ENCODE peak calls at places on chromosomes 13 and 19, in eight cellular contexts. O is sigmoid colon, G is AG10803, X is right lobe of liver, C is nephron progenitor cell, U is neural progenitor cell, N is astrocyte of the spinal cord, V is omental fat pad. P is an unnamed sample.

GRCh38 chr19:2047449-2048103 is 3.5 kb downstream of the MKNK2 start:
- DNase-seq in O (peak; percentile 86), G (peak; percentile 56), X (peak; percentile 87), C (no peak), U (peak; percentile 4), N (no peak), V (no peak), P (peak; percentile 29)

GRCh38 chr13:20270163-20270865 is 38.2 kb upstream of the GJB6 start:
- DNase-seq in O (no peak), G (no peak), X (no peak), C (no peak), U (no peak), N (peak; percentile 15), V (no peak), P (no peak)

GRCh38 chr19:10518444-10519361 is 1.5 kb upstream of the S1PR5 start:
- DNase-seq in O (no peak), G (no peak), X (no peak), C (peak; percentile 25), U (peak; percentile 23), N (no peak), V (no peak), P (no peak)

GRCh38 chr19:11538232-11539036 is at the start of gene CNN1:
- DNase-seq in O (peak; percentile 98), G (peak; percentile 76), X (no peak), C (peak; percentile 62), U (peak; percentile 72), N (peak; percentile 63), V (no peak), P (no peak)

GRCh38 chr13:78239681-78240080 is 321.1 kb upstream of the EDNRB start:
- DNase-seq in O (no peak), G (no peak), X (no peak), C (peak; percentile 2), U (peak; percentile 27), N (no peak), V (no peak), P (no peak)

GRCh38 chr13:113112893-113113845 is 7.6 kb downstream of the F7 start:
- DNase-seq in O (peak; percentile 45), G (no peak), X (no peak), C (no peak), U (no peak), N (no peak), V (no peak), P (no peak)

GRCh38 chr19:19527371-19527656 is 1.4 kb upstream of the YJEFN3 start:
- DNase-seq in O (no peak), G (no peak), X (no peak), C (no peak), U (no peak), N (no peak), V (no peak), P (no peak)

GRCh38 chr19:6521718-6522646 is 8.8 kb upstream of the TNFSF9 start:
- DNase-seq in O (no peak), G (no peak), X (no peak), C (no peak), U (no peak), N (no peak), V (no peak), P (no peak)

GRCh38 chr19:54106716-54107115 is 4.1 kb downstream of the NDUFA3 start:
- DNase-seq in O (peak; percentile 61), G (no peak), X (no peak), C (no peak), U (no peak), N (no peak), V (no peak), P (no peak)

GRCh38 chr13:20461860-20462532 is 63.7 kb downstream of the CRYL1 start:
- DNase-seq in O (no peak), G (no peak), X (no peak), C (no peak), U (no peak), N (no peak), V (no peak), P (no peak)

GRCh38 chr19:50713556-50714236 is 5.9 kb downstream of the SHANK1 start:
- DNase-seq in O (no peak), G (no peak), X (no peak), C (no peak), U (no peak), N (no peak), V (no peak), P (no peak)

GRCh38 chr19:38653028-38653571 is 5.7 kb downstream of the ACTN4 start:
- DNase-seq in O (peak; percentile 83), G (peak; percentile 76), X (peak; percentile 79), C (no peak), U (no peak), N (peak; percentile 39), V (no peak), P (peak; percentile 30)

GRCh38 chr19:43719378-43719868 is 3.5 kb downstream of the IRGC start:
- DNase-seq in O (no peak), G (no peak), X (no peak), C (no peak), U (no peak), N (no peak), V (no peak), P (no peak)

GRCh38 chr13:44668707-44669106 is 92.6 kb upstream of the TSC22D1 start:
- DNase-seq in O (no peak), G (no peak), X (no peak), C (no peak), U (no peak), N (peak; percentile 50), V (no peak), P (peak; percentile 43)

DNA sequence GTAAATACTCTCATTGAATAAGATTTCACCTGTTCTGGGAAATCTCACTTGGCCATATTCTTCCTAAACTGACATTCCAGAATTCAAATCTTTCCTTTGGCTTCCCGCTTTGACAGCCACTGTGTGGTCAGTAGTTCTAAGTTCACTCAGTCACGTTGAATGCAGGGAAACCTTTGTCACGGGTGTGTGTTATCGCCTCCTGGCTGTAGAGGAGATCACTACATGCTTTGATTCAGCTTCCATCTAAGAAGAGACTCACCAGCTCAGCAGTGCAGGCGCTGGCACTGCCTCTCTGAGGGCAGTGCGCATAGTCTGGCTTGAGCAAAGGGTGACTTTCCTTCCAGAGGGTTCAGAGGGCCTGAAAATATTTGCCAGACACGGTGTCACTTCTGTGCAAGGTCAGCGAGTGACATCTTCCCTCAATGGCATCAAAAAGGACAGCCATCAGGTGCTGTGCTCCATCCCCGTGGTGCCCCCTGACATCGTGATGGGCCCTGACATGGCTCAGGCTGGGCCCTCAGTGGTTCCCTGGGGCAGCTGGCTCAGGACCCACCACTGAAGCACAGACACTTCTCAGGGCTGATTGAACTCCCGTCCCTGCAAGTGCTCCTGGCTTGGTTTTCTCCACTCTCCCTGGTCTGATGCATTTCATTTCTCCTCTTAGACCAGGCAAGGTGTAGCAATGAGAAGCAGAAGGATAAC is 635.4 kb upstream of the ARGLU1 start:
- DNase-seq in O (no peak), G (peak; percentile 1), X (no peak), C (peak; percentile 30), U (peak; percentile 73), N (no peak), V (no peak), P (peak; percentile 3)
- TF ChIP-seq CTCF in O (no peak), G (peak; percentile 29), X (peak; percentile 23), C (peak; percentile 51), U (peak; percentile 74), N (peak; percentile 51), V (no peak), P (peak; percentile 51)

DNA sequence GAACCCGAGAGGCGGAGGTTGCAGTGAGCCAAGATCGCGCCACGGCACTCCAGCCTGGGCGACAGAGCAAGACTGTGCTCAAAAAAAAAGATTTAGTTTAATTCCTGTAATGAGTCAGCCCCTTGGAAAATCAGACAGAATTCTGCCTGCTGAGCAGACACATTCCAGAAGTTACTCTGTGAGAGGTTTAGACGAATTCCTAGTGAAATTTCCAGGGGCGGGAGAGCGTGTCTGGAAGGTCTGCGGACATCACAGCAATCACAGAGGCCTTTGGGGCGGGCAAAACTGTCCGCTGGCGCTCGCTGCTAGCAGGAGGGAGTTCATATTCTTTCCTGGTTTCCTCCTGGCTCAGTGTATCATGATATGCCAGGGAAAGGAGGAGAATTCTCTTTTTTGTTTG is 17.5 kb downstream of the MISP start:
- DNase-seq in O (no peak), G (peak; percentile 92), X (no peak), C (no peak), U (no peak), N (peak; percentile 89), V (no peak), P (peak; percentile 79)
- TF ChIP-seq CTCF in O (no peak), G (no peak), X (no peak), C (no peak), U (no peak), N (no peak), V (no peak), P (no peak)

GRCh38 chr19:41085748-41086415 is 2.4 kb upstream of the CYP2A13 start:
- DNase-seq in O (no peak), G (no peak), X (no peak), C (no peak), U (no peak), N (no peak), V (no peak), P (no peak)
- TF ChIP-seq CTCF in O (no peak), G (no peak), X (no peak), C (no peak), U (no peak), N (no peak), V (no peak), P (no peak)

GRCh38 chr13:37769078-37769477 is 100.5 kb downstream of the TRPC4 start:
- DNase-seq in O (no peak), G (no peak), X (no peak), C (no peak), U (no peak), N (no peak), V (no peak), P (no peak)
- TF ChIP-seq CTCF in O (no peak), G (peak; percentile 32), X (peak; percentile 26), C (no peak), U (peak; percentile 36), N (peak; percentile 14), V (no peak), P (peak; percentile 63)

GRCh38 chr19:47514869-47515588 is at the start of gene NAPA:
- DNase-seq in O (peak; percentile 100), G (peak; percentile 100), X (peak; percentile 100), C (peak; percentile 100), U (peak; percentile 100), N (peak; percentile 100), V (peak; percentile 100), P (peak; percentile 100)
- TF ChIP-seq CTCF in O (no peak), G (no peak), X (no peak), C (peak; percentile 96), U (no peak), N (no peak), V (peak; percentile 95), P (no peak)

DNA sequence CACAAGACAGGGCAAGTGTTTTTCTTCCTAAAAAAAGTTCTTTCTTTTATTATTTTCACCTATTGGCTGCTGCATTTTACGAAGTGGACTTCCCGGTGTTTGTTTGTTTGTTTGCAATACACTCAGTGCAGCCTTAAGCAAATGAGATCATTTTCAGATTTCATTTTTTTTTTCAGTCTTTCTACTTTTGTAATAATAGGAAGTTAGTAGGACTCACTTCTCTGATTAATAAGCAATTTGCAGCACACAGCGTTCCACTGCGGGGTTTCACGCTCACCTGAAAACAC is 128.3 kb downstream of the STK24 start:
- DNase-seq in O (no peak), G (no peak), X (no peak), C (no peak), U (no peak), N (no peak), V (no peak), P (no peak)
- TF ChIP-seq CTCF in O (no peak), G (no peak), X (no peak), C (no peak), U (no peak), N (no peak), V (no peak), P (peak; percentile 3)

P was measured in HFFc6.